ENCODE peak calls at places on chromosomes 11 and 22, in four cellular contexts. X is HepG2, Y is K562, J is H1. I is an unnamed sample.

GRCh38 chr11:17865765-17866428 is 131.3 kb downstream of the KCNC1 start:
- DNase-seq in X (no peak), Y (no peak), J (no peak), I (no peak)

GRCh38 chr11:75052457-75052856 is 44.2 kb downstream of the OR2AT4 start:
- DNase-seq in X (no peak), Y (no peak), J (no peak), I (no peak)

GRCh38 chr11:114928260-114928870 is 250.0 kb downstream of the NXPE2 start:
- DNase-seq in X (no peak), Y (no peak), J (no peak), I (no peak)

GRCh38 chr11:72317982-72318381 is 74.0 kb upstream of the PHOX2A start:
- DNase-seq in X (no peak), Y (no peak), J (no peak), I (no peak)

GRCh38 chr22:46251816-46252380 is 1.8 kb upstream of the CDPF1 start:
- DNase-seq in X (no peak), Y (no peak), J (no peak), I (no peak)

GRCh38 chr11:112610996-112611795 is 350.0 kb upstream of the NCAM1 start:
- DNase-seq in X (no peak), Y (no peak), J (no peak), I (no peak)

GRCh38 chr11:84261707-84262106 is 975.5 kb upstream of the CCDC90B start:
- DNase-seq in X (no peak), Y (no peak), J (peak; percentile 13), I (peak; percentile 38)

GRCh38 chr22:21447694-21448402 is 19.3 kb upstream of the TMEM191C start:
- DNase-seq in X (no peak), Y (peak; percentile 79), J (no peak), I (peak; percentile 57)

GRCh38 chr22:32644252-32645100 is 157.0 kb upstream of the TIMP3 start:
- DNase-seq in X (peak; percentile 98), Y (no peak), J (no peak), I (no peak)

GRCh38 chr22:25390297-25391240 is 171.1 kb downstream of the CRYBB2 start:
- DNase-seq in X (peak; percentile 59), Y (no peak), J (no peak), I (no peak)

GRCh38 chr11:100704176-100704575 is 17.1 kb downstream of the ARHGAP42 start:
- DNase-seq in X (no peak), Y (no peak), J (no peak), I (no peak)

GRCh38 chr11:9825315-9825714 is 161.4 kb downstream of the SWAP70 start:
- DNase-seq in X (no peak), Y (no peak), J (no peak), I (no peak)

GRCh38 chr11:102276302-102277182 is 40.7 kb upstream of the BIRC3 start:
- DNase-seq in X (no peak), Y (no peak), J (no peak), I (no peak)

GRCh38 chr11:72154816-72155215 is 19.3 kb downstream of the FOLR3 start:
- DNase-seq in X (no peak), Y (no peak), J (no peak), I (no peak)

GRCh38 chr22:45468872-45469572 is 33.7 kb upstream of the FBLN1 start:
- DNase-seq in X (no peak), Y (no peak), J (no peak), I (no peak)

GRCh38 chr11:85685131-85685819 is 720 bp downstream of the CCDC89 start:
- DNase-seq in X (no peak), Y (no peak), J (no peak), I (no peak)

GRCh38 chr11:46920709-46921108 is 2.4 kb upstream of the LRP4 start:
- DNase-seq in X (peak; percentile 29), Y (no peak), J (no peak), I (no peak)

GRCh38 chr11:6594142-6594768 is 9.2 kb downstream of the RRP8 start:
- DNase-seq in X (no peak), Y (no peak), J (no peak), I (no peak)

GRCh38 chr11:64934765-64935633 is 694 bp downstream of the GPHA2 start:
- DNase-seq in X (peak; percentile 67), Y (no peak), J (no peak), I (no peak)

GRCh38 chr11:1203505-1204271 is 19.2 kb upstream of the MUC5B start:
- DNase-seq in X (no peak), Y (peak; percentile 5), J (no peak), I (peak; percentile 11)

GRCh38 chr11:10303558-10304363 is 1.1 kb upstream of the ADM start:
- DNase-seq in X (peak; percentile 44), Y (peak; percentile 12), J (no peak), I (peak; percentile 45)

GRCh38 chr11:19817265-19817851 is 104.7 kb downstream of the NAV2 start:
- DNase-seq in X (no peak), Y (no peak), J (peak; percentile 67), I (peak; percentile 49)

GRCh38 chr11:106398396-106399074 is 321.1 kb downstream of the AASDHPPT start:
- DNase-seq in X (no peak), Y (no peak), J (no peak), I (no peak)

GRCh38 chr11:83791557-83791956 is 505.4 kb upstream of the CCDC90B start:
- DNase-seq in X (no peak), Y (no peak), J (no peak), I (no peak)

GRCh38 chr11:5922749-5923426 is 19.2 kb upstream of the OR56A3 start:
- DNase-seq in X (no peak), Y (no peak), J (no peak), I (no peak)

GRCh38 chr22:21710156-21710555 is 25.4 kb downstream of the YPEL1 start:
- DNase-seq in X (no peak), Y (no peak), J (no peak), I (no peak)

GRCh38 chr11:69644962-69645675 is 4.2 kb downstream of the CCND1 start:
- DNase-seq in X (no peak), Y (no peak), J (no peak), I (no peak)

DNA sequence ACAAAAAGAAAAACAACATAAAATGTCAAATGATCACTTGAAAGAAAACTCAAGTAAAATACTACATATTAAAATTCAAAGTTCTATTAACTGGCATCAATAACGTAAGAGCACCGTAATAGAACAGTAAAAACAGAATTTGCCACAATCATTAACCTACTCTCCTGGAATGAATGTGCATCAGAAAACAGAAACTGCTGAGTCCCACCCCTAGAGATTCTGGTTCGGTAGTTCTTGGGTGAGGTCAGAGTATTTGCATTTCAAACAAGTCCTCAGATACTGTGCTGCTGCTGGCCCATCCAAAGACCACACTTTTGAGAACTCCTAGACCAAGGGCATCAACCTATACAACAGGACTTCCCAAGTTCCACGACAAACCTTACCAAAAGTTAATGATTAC is 23.5 kb downstream of the PITPNB start:
- DNase-seq in X (no peak), Y (no peak), J (no peak), I (no peak)
- TF ChIP-seq CREB1 in X (no peak), Y (no peak), J (no peak), I (no peak)

GRCh38 chr11:121466063-121466794 is 13.5 kb upstream of the SORL1-AS1 start:
- DNase-seq in X (peak; percentile 76), Y (no peak), J (peak; percentile 78), I (peak; percentile 78)
- TF ChIP-seq ATF3 in X (peak; percentile 69), Y (no peak), J (no peak), I (no peak)

GRCh38 chr11:8083088-8083395 is 2.0 kb downstream of the TUB start:
- DNase-seq in X (no peak), Y (no peak), J (no peak), I (no peak)
- TF ChIP-seq JUN in X (no peak), Y (no peak), J (no peak), I (no peak)

GRCh38 chr22:36822581-36822980 is 5.7 kb upstream of the PVALB start:
- DNase-seq in X (no peak), Y (no peak), J (no peak), I (no peak)
- TF ChIP-seq CREB1 in X (no peak), Y (no peak), J (no peak), I (no peak)

I was measured in WTC11.